ENCODE peak calls at places on chromosome 9, in seven cellular contexts. Q is tibial artery; N is foreskin keratinocyte; H is NCI-H226; L is activated naive CD8-positive, alpha-beta T cell treated with anti-CD3 and anti-CD28 coated beads, Interleukin-2, amount 50 U/mL, for 24 hours; J is OCI-LY7; S is fibroblast of pulmonary artery. T is an unnamed sample.

GRCh38 chr9:72733896-72734295 is 212.5 kb downstream of the TMC1 start:
- DNase-seq in Q (no peak), N (no peak), H (no peak), L (no peak), J (no peak), S (no peak), T (no peak)

GRCh38 chr9:79477955-79478751 is 93.6 kb upstream of the TLE4 start:
- DNase-seq in Q (no peak), N (peak), H (no peak), L (peak), J (peak), S (peak), T (peak)

GRCh38 chr9:71552480-71552879 is 215.8 kb downstream of the CEMIP2 start:
- DNase-seq in Q (no peak), N (no peak), H (no peak), L (no peak), J (no peak), S (no peak), T (peak)

GRCh38 chr9:103089357-103089756 is 94.2 kb downstream of the CYLC2 start:
- DNase-seq in Q (no peak), N (no peak), H (no peak), L (no peak), J (no peak), S (no peak), T (no peak)

GRCh38 chr9:97535771-97536170 is 34.3 kb downstream of the TMOD1 start:
- DNase-seq in Q (peak), N (no peak), H (no peak), L (no peak), J (no peak), S (no peak), T (no peak)

GRCh38 chr9:135119496-135120064 is 32.1 kb downstream of the OLFM1 start:
- DNase-seq in Q (no peak), N (no peak), H (no peak), L (no peak), J (no peak), S (no peak), T (no peak)

GRCh38 chr9:116270559-116270958 is 117.0 kb downstream of the PAPPA start:
- DNase-seq in Q (no peak), N (no peak), H (no peak), L (no peak), J (no peak), S (no peak), T (no peak)

GRCh38 chr9:132520612-132521011 is 61.8 kb upstream of the BARHL1 start:
- DNase-seq in Q (no peak), N (no peak), H (no peak), L (no peak), J (no peak), S (no peak), T (no peak)

GRCh38 chr9:83937861-83938455 is 16.7 kb upstream of the KIF27 start:
- DNase-seq in Q (no peak), N (no peak), H (peak), L (no peak), J (peak), S (peak), T (peak)

GRCh38 chr9:36276840-36277239 is 18.6 kb upstream of the GNE start:
- DNase-seq in Q (no peak), N (no peak), H (peak), L (no peak), J (no peak), S (peak), T (no peak)

GRCh38 chr9:36486454-36486932 is 86.2 kb upstream of the MELK start:
- DNase-seq in Q (peak), N (no peak), H (no peak), L (no peak), J (no peak), S (peak), T (no peak)

GRCh38 chr9:101951598-101951997 is 213.2 kb upstream of the GRIN3A start:
- DNase-seq in Q (no peak), N (no peak), H (no peak), L (no peak), J (no peak), S (no peak), T (no peak)

GRCh38 chr9:112671256-112671655 is 46.7 kb downstream of the INIP start:
- DNase-seq in Q (no peak), N (no peak), H (no peak), L (no peak), J (no peak), S (no peak), T (no peak)

GRCh38 chr9:118529210-118529609 is 825.0 kb downstream of the TLR4 start:
- DNase-seq in Q (no peak), N (no peak), H (peak), L (no peak), J (no peak), S (peak), T (no peak)

GRCh38 chr9:114906922-114907571 is 23.3 kb downstream of the TNFSF8 start:
- DNase-seq in Q (no peak), N (no peak), H (peak), L (peak), J (no peak), S (peak), T (no peak)

GRCh38 chr9:113160571-113160970 is 9.8 kb downstream of the SLC31A2 start:
- DNase-seq in Q (no peak), N (no peak), H (no peak), L (no peak), J (no peak), S (no peak), T (no peak)

GRCh38 chr9:111828193-111828592 is 33.5 kb upstream of the SHOC1 start:
- DNase-seq in Q (no peak), N (no peak), H (no peak), L (no peak), J (peak), S (peak), T (no peak)

GRCh38 chr9:122336836-122337560 is 33.8 kb upstream of the PTGS1 start:
- DNase-seq in Q (no peak), N (no peak), H (no peak), L (no peak), J (peak), S (no peak), T (no peak)

GRCh38 chr9:126915846-126916543 is 1.4 kb downstream of the RALGPS1 start:
- DNase-seq in Q (no peak), N (peak), H (no peak), L (no peak), J (no peak), S (no peak), T (no peak)

GRCh38 chr9:63859475-63860215 is 1425.4 kb downstream of the FOXD4L5 start:
- DNase-seq in Q (peak), N (no peak), H (no peak), L (peak), J (no peak), S (peak), T (no peak)

GRCh38 chr9:2285411-2285810 is 270.3 kb downstream of the SMARCA2 start:
- DNase-seq in Q (no peak), N (peak), H (no peak), L (no peak), J (no peak), S (no peak), T (no peak)

GRCh38 chr9:91879231-91879630 is 70.8 kb downstream of the ROR2 start:
- DNase-seq in Q (no peak), N (no peak), H (no peak), L (no peak), J (no peak), S (no peak), T (no peak)

GRCh38 chr9:127651697-127652610 is 39.9 kb downstream of the STXBP1 start:
- DNase-seq in Q (no peak), N (no peak), H (no peak), L (no peak), J (no peak), S (no peak), T (peak)

GRCh38 chr9:683509-684021 is 157.9 kb upstream of the DMRT1 start:
- DNase-seq in Q (no peak), N (no peak), H (no peak), L (no peak), J (no peak), S (no peak), T (no peak)

GRCh38 chr9:130450344-130451003 is 5.7 kb downstream of the ASS1 start:
- DNase-seq in Q (no peak), N (no peak), H (no peak), L (no peak), J (no peak), S (no peak), T (no peak)

GRCh38 chr9:131773911-131774379 is 34.1 kb upstream of the RAPGEF1 start:
- DNase-seq in Q (no peak), N (no peak), H (peak), L (peak), J (peak), S (peak), T (peak)

GRCh38 chr9:68668127-68668526 is 36.9 kb upstream of the PIP5K1B start:
- DNase-seq in Q (no peak), N (no peak), H (no peak), L (no peak), J (no peak), S (no peak), T (no peak)

GRCh38 chr9:98171176-98171925 is 21.1 kb downstream of the CORO2A start:
- DNase-seq in Q (no peak), N (no peak), H (no peak), L (no peak), J (no peak), S (no peak), T (no peak)

GRCh38 chr9:78982849-78983248 is 588.9 kb upstream of the TLE4 start:
- DNase-seq in Q (no peak), N (peak), H (peak), L (no peak), J (no peak), S (peak), T (no peak)

GRCh38 chr9:98323831-98324135 is 68.3 kb upstream of the TBC1D2 start:
- DNase-seq in Q (no peak), N (no peak), H (no peak), L (no peak), J (no peak), S (no peak), T (no peak)

GRCh38 chr9:136409557-136410455 is 608 bp downstream of the ENTR1 start:
- DNase-seq in Q (no peak), N (no peak), H (no peak), L (peak), J (peak), S (peak), T (no peak)

GRCh38 chr9:6024035-6024554 is 8.7 kb upstream of the RANBP6 start:
- DNase-seq in Q (no peak), N (peak), H (no peak), L (peak), J (peak), S (no peak), T (peak)

GRCh38 chr9:111516061-111516465 is 8.9 kb upstream of the ZNF483 start:
- DNase-seq in Q (no peak), N (no peak), H (peak), L (no peak), J (peak), S (peak), T (peak)

GRCh38 chr9:21750021-21750735 is 52.3 kb upstream of the MTAP start:
- DNase-seq in Q (no peak), N (no peak), H (no peak), L (no peak), J (no peak), S (peak), T (no peak)

GRCh38 chr9:82421498-82421897 is 432.9 kb downstream of the SPATA31D1 start:
- DNase-seq in Q (peak), N (no peak), H (no peak), L (no peak), J (no peak), S (no peak), T (no peak)

GRCh38 chr9:114156658-114157421 is 1.5 kb downstream of the COL27A1 start:
- DNase-seq in Q (peak), N (peak), H (peak), L (peak), J (no peak), S (peak), T (no peak)